ENCODE peak calls at places on chromosomes 6 and 20, in ten cellular contexts. T is psoas muscle; A is activated CD4-positive, alpha-beta T cell treated with anti-CD3 and anti-CD28 coated beads for 4 hours; D is activated naive CD4-positive, alpha-beta T cell; L is cardiac fibroblast; J is non-pigmented ciliary epithelial cell; B is fibroblast of the aortic adventitia; I is CD4-positive, alpha-beta T cell; Y is kidney glomerular epithelial cell; V is left ventricle myocardium inferior. R is an unnamed sample.

GRCh38 chr20:45407067-45407745 is 883 bp upstream of the DBNDD2 start:
- DNase-seq in Y (peak; percentile 12), L (peak; percentile 32), I (no peak), T (peak; percentile 82), D (no peak), V (peak; percentile 65), J (no peak), A (no peak), B (peak; percentile 31), R (peak; percentile 17)

GRCh38 chr6:149332602-149333311 is 15.2 kb downstream of the TAB2 start:
- DNase-seq in D (no peak), B (no peak), A (no peak), I (no peak), Y (peak; percentile 28), J (no peak), L (no peak), T (no peak), V (no peak), R (no peak)

GRCh38 chr20:17560344-17561074 is 9.4 kb upstream of the DSTN start:
- DNase-seq in B (no peak), A (no peak), T (no peak), L (no peak), Y (no peak), J (no peak), I (no peak), V (no peak), D (no peak), R (no peak)

GRCh38 chr20:59403261-59403961 is 103.0 kb downstream of the EDN3 start:
- DNase-seq in Y (no peak), V (peak; percentile 36), A (peak; percentile 64), L (peak; percentile 10), T (peak; percentile 69), B (no peak), I (peak; percentile 75), D (peak; percentile 81), J (no peak), R (peak; percentile 90)

GRCh38 chr6:47416396-47417345 is 60.9 kb upstream of the CD2AP start:
- DNase-seq in V (no peak), D (no peak), J (no peak), I (no peak), A (no peak), Y (no peak), B (no peak), L (no peak), T (no peak), R (no peak)

GRCh38 chr6:73968358-73968757 is 272.4 kb downstream of the CD109 start:
- DNase-seq in J (no peak), A (no peak), T (no peak), I (no peak), L (no peak), D (no peak), B (no peak), Y (no peak), V (no peak), R (no peak)

GRCh38 chr6:24766685-24767462 is 7.9 kb upstream of the GMNN start:
- DNase-seq in D (no peak), Y (peak; percentile 40), B (peak; percentile 69), I (no peak), T (no peak), J (no peak), V (no peak), L (peak; percentile 61), A (no peak), R (no peak)

GRCh38 chr6:86723729-86724128 is 213.6 kb upstream of the HTR1E start:
- DNase-seq in V (no peak), B (no peak), I (no peak), A (no peak), Y (peak; percentile 54), D (no peak), J (no peak), L (no peak), T (no peak), R (no peak)

GRCh38 chr20:31840906-31841816 is 4.2 kb downstream of the FOXS1 start:
- DNase-seq in V (no peak), D (no peak), L (peak; percentile 47), J (no peak), Y (no peak), I (no peak), B (peak; percentile 59), A (no peak), T (no peak), R (no peak)

GRCh38 chr6:161631676-161632194 is 357.9 kb upstream of the AGPAT4 start:
- DNase-seq in B (peak; percentile 59), T (no peak), Y (peak; percentile 22), D (no peak), V (no peak), L (peak; percentile 45), A (no peak), J (peak; percentile 30), I (no peak), R (no peak)

GRCh38 chr20:19911810-19912382 is 105.3 kb upstream of the NAA20 start:
- DNase-seq in D (no peak), T (no peak), L (no peak), J (no peak), I (no peak), V (no peak), Y (peak; percentile 11), A (no peak), B (no peak), R (no peak)

GRCh38 chr6:152727507-152727906 is 23.1 kb upstream of the VIP start:
- DNase-seq in I (no peak), T (no peak), Y (no peak), L (no peak), V (no peak), A (no peak), J (no peak), B (no peak), D (no peak), R (no peak)

GRCh38 chr20:64154590-64155257 is 9.5 kb upstream of the MYT1 start:
- DNase-seq in V (no peak), Y (no peak), L (no peak), I (no peak), B (no peak), J (no peak), A (no peak), T (no peak), D (no peak), R (no peak)

GRCh38 chr6:155408981-155409380 is 46.7 kb downstream of the NOX3 start:
- DNase-seq in B (no peak), A (no peak), I (no peak), V (no peak), J (no peak), T (no peak), Y (no peak), L (no peak), D (no peak), R (no peak)

GRCh38 chr6:25449774-25450173 is 170.6 kb downstream of the CARMIL1 start:
- DNase-seq in L (no peak), A (no peak), T (no peak), B (no peak), D (no peak), V (no peak), J (no peak), Y (no peak), I (no peak), R (peak; percentile 60)

GRCh38 chr6:7219310-7219709 is 93.7 kb downstream of the SSR1 start:
- DNase-seq in B (no peak), V (no peak), L (peak; percentile 15), J (no peak), T (peak; percentile 72), I (no peak), Y (no peak), D (no peak), A (no peak), R (no peak)

GRCh38 chr20:62272200-62272599 is 30.6 kb upstream of the ADRM1 start:
- DNase-seq in I (no peak), V (no peak), D (no peak), L (no peak), A (no peak), T (no peak), Y (no peak), B (no peak), J (no peak), R (no peak)

GRCh38 chr6:20092071-20092566 is 120.2 kb downstream of the MBOAT1 start:
- DNase-seq in L (peak; percentile 69), T (no peak), J (peak; percentile 19), A (no peak), V (no peak), I (no peak), D (no peak), Y (peak; percentile 69), B (peak; percentile 67), R (peak; percentile 35)

GRCh38 chr6:42694586-42694985 is 27.8 kb downstream of the PRPH2 start:
- DNase-seq in V (no peak), A (no peak), B (peak; percentile 92), J (peak; percentile 44), L (peak; percentile 78), T (no peak), I (no peak), Y (peak; percentile 30), D (no peak), R (no peak)

GRCh38 chr6:14739830-14740229 is 506.0 kb upstream of the JARID2 start:
- DNase-seq in D (no peak), I (no peak), B (no peak), Y (no peak), V (no peak), L (no peak), A (no peak), T (no peak), J (no peak), R (no peak)

GRCh38 chr20:38604873-38605303 is 3.3 kb downstream of the ARHGAP40 start:
- DNase-seq in D (no peak), J (peak; percentile 60), L (peak; percentile 15), I (no peak), Y (peak; percentile 88), T (no peak), A (no peak), V (no peak), B (no peak), R (no peak)

GRCh38 chr20:19969507-19970255 is 47.5 kb upstream of the NAA20 start:
- DNase-seq in I (no peak), Y (no peak), V (no peak), A (no peak), D (no peak), T (no peak), L (peak; percentile 29), B (no peak), J (no peak), R (no peak)

GRCh38 chr6:111605100-111605748 is 454 bp downstream of the TRAF3IP2 start:
- DNase-seq in T (peak; percentile 92), D (no peak), V (peak; percentile 81), I (no peak), Y (peak; percentile 69), B (peak; percentile 98), J (no peak), L (peak; percentile 97), A (no peak), R (peak; percentile 59)

GRCh38 chr20:57211949-57212889 is 54.2 kb downstream of the BMP7 start:
- DNase-seq in Y (peak; percentile 91), L (peak; percentile 61), D (no peak), B (peak; percentile 72), I (no peak), J (peak; percentile 72), V (peak; percentile 41), A (no peak), T (peak; percentile 79), R (peak; percentile 34)

GRCh38 chr6:31489046-31489445 is 8.9 kb upstream of the MICB start:
- DNase-seq in J (no peak), A (no peak), I (no peak), T (no peak), Y (no peak), L (no peak), B (no peak), V (no peak), D (no peak), R (no peak)

GRCh38 chr6:100099189-100100074 is 105.4 kb upstream of the MCHR2 start:
- DNase-seq in T (no peak), A (no peak), V (no peak), B (peak; percentile 62), L (peak; percentile 44), Y (peak; percentile 49), I (no peak), J (no peak), D (no peak), R (no peak)

GRCh38 chr20:42219005-42219404 is 600.8 kb upstream of the CHD6 start:
- DNase-seq in D (no peak), A (no peak), L (no peak), V (no peak), B (no peak), J (no peak), T (no peak), I (no peak), Y (no peak), R (peak; percentile 6)

GRCh38 chr6:17506531-17506930 is 93.6 kb upstream of the FAM8A1 start:
- DNase-seq in J (no peak), I (no peak), V (no peak), L (no peak), D (no peak), B (no peak), Y (no peak), A (no peak), T (no peak), R (no peak)